ENCODE peak calls at places on chromosomes 7 and 10, in ten cellular contexts. U is esophagus muscularis mucosa, L is fibroblast of lung, C is lung, A is colonic mucosa, X is choroid plexus epithelial cell, N is upper lobe of right lung, Y is HFF-Myc, J is Panc1, D is epithelial cell of esophagus. V is an unnamed sample.

GRCh38 chr7:137772221-137772620 is 74.6 kb downstream of the DGKI start:
- DNase-seq in A (no peak), D (no peak), Y (no peak), X (peak; percentile 42), N (no peak), U (no peak), L (peak; percentile 61), C (no peak), J (peak; percentile 42), V (peak; percentile 23)

GRCh38 chr10:67971311-67971710 is 86.9 kb downstream of the SIRT1 start:
- DNase-seq in L (no peak), U (no peak), N (no peak), A (no peak), D (no peak), X (no peak), C (no peak), J (no peak), Y (no peak), V (no peak)

GRCh38 chr10:14660872-14661271 is 113.8 kb downstream of the FAM107B start:
- DNase-seq in Y (no peak), C (no peak), J (no peak), U (no peak), X (no peak), L (no peak), D (no peak), N (no peak), A (no peak), V (no peak)

GRCh38 chr7:151455690-151456089 is 15.7 kb upstream of the CRYGN start:
- DNase-seq in Y (no peak), C (no peak), J (no peak), X (no peak), L (no peak), N (no peak), U (no peak), A (peak; percentile 4), D (peak; percentile 24), V (no peak)

GRCh38 chr10:78867555-78867939 is 201.2 kb upstream of the ZMIZ1 start:
- DNase-seq in D (no peak), X (no peak), L (no peak), U (peak; percentile 70), J (no peak), N (no peak), C (peak; percentile 22), A (no peak), Y (no peak), V (no peak)

GRCh38 chr10:13681963-13682362 is 95.2 kb downstream of the PRPF18 start:
- DNase-seq in N (no peak), U (no peak), L (peak; percentile 47), X (peak; percentile 47), J (no peak), A (no peak), Y (no peak), D (no peak), C (no peak), V (no peak)

GRCh38 chr7:5697754-5698487 is 83.5 kb downstream of the RNF216 start:
- DNase-seq in N (no peak), X (no peak), U (no peak), Y (no peak), A (no peak), C (no peak), D (no peak), L (no peak), J (no peak), V (no peak)

GRCh38 chr10:120511165-120511564 is 54.1 kb downstream of the PLPP4 start:
- DNase-seq in C (no peak), A (no peak), N (no peak), U (peak; percentile 10), J (no peak), L (peak; percentile 94), X (peak; percentile 13), D (peak; percentile 88), Y (no peak), V (peak; percentile 84)

GRCh38 chr10:60819271-60819670 is 41.0 kb downstream of the CDK1 start:
- DNase-seq in D (no peak), U (no peak), X (no peak), N (no peak), C (no peak), Y (no peak), A (no peak), L (no peak), J (no peak), V (no peak)

GRCh38 chr10:60818134-60818770 is 40.0 kb downstream of the CDK1 start:
- DNase-seq in A (no peak), X (peak; percentile 24), J (no peak), Y (no peak), D (no peak), L (peak; percentile 91), C (no peak), U (no peak), N (no peak), V (peak; percentile 85)

GRCh38 chr10:60817135-60817805 is 39.0 kb downstream of the CDK1 start:
- DNase-seq in U (no peak), N (no peak), A (no peak), X (no peak), Y (no peak), D (no peak), C (no peak), L (peak; percentile 65), J (no peak), V (peak; percentile 29)

GRCh38 chr10:60821661-60822060 is 43.4 kb downstream of the CDK1 start:
- DNase-seq in D (no peak), C (no peak), A (no peak), N (no peak), Y (no peak), U (no peak), J (no peak), X (no peak), L (peak; percentile 34), V (no peak)

GRCh38 chr10:60820093-60820769 is 42.0 kb downstream of the CDK1 start:
- DNase-seq in A (no peak), J (no peak), N (no peak), Y (peak; percentile 83), L (peak; percentile 92), D (no peak), X (peak; percentile 65), U (no peak), C (no peak), V (peak; percentile 71)
- TF ChIP-seq CTCF in A (no peak), J (peak; percentile 62), N (peak; percentile 30), Y (peak; percentile 74), L (peak; percentile 37), D (no peak), X (peak; percentile 77), U (peak; percentile 38), C (no peak), V (peak; percentile 57)

GRCh38 chr7:157433628-157434027 is 96.8 kb downstream of the DNAJB6 start:
- DNase-seq in A (no peak), C (no peak), L (no peak), N (peak; percentile 17), D (no peak), X (no peak), J (no peak), U (no peak), Y (no peak), V (no peak)

GRCh38 chr7:157432957-157433576 is 96.3 kb downstream of the DNAJB6 start:
- DNase-seq in C (no peak), X (peak; percentile 54), N (peak; percentile 65), L (peak; percentile 20), D (peak; percentile 8), J (peak; percentile 28), U (no peak), Y (no peak), A (peak; percentile 32), V (peak; percentile 29)

GRCh38 chr7:157431173-157431950 is 94.6 kb downstream of the DNAJB6 start:
- DNase-seq in J (no peak), A (no peak), Y (no peak), D (no peak), L (no peak), X (no peak), C (no peak), U (no peak), N (peak; percentile 57), V (no peak)

GRCh38 chr7:157431951-157432540 is 95.2 kb downstream of the DNAJB6 start:
- DNase-seq in N (peak; percentile 56), A (no peak), X (no peak), D (no peak), J (no peak), C (no peak), L (no peak), U (no peak), Y (no peak), V (no peak)

GRCh38 chr7:157432541-157432956 is 95.7 kb downstream of the DNAJB6 start:
- DNase-seq in D (peak; percentile 65), Y (peak; percentile 66), U (no peak), C (no peak), N (peak; percentile 63), X (peak; percentile 83), A (peak; percentile 69), L (peak; percentile 79), J (peak; percentile 13), V (peak; percentile 39)
- H3K4me3 ChIP-seq in D (peak overlapping the region; percentile 1), Y (no peak overlapping the region), U (peak overlapping the region; percentile 1), C (no peak overlapping the region), N (peak overlapping the region; percentile 14), X (peak overlapping the region; percentile 22), A (peak overlapping the region; percentile 2), L (peak overlapping the region; percentile 54), J (peak overlapping the region; percentile 16), V (peak overlapping the region; percentile 1)

DNA sequence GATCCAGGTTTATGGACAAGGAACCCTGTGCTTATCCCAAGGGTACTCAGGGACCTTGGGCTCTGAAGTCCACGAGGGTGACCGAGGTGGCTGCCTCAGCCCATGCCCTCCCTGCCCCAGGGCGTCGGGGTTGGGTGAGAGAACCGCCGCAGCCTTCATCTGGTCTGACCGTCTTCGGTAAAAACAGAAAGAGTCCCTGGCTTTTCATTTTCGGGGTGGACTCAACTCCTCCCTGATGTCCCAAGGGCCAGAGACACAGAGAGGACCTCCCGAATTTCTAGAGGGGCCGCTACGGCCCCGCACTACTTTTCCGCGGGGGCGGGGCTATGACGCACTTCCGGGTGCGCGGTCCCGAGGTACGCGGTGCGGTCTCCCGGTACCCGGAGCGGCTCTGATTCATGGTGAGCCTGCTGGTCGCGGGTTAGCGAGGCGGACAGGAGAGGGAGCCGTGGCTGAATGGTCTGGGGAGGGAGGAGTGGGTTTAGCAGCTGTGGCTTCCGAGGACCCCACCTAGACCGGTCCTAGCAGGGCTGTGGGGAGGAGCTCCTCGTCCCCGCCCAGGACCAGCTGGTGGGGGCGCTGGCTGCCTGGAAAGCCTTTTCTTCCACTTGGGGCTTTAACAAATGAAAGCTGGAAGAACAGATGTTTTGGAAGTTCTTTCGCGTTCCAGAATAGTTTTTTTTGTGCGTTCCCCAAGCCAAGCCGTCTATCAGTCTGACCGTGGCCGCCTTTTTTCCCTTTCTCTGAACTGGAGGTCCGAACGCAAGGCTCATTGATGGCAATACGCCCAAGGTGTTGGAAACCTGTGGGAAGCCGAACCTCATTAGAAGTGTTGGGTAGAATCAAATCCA is at the start of gene ZSCAN21:
- DNase-seq in L (peak; percentile 83), U (peak; percentile 96), J (peak; percentile 69), X (peak; percentile 86), N (peak; percentile 93), C (peak; percentile 86), A (peak; percentile 84), Y (peak; percentile 42), D (peak; percentile 85), V (peak; percentile 83)
- TF ChIP-seq CTCF in L (no peak), U (no peak), J (peak; percentile 49), X (no peak), N (peak; percentile 24), C (peak; percentile 3), A (no peak), Y (no peak), D (peak; percentile 26), V (no peak)

DNA sequence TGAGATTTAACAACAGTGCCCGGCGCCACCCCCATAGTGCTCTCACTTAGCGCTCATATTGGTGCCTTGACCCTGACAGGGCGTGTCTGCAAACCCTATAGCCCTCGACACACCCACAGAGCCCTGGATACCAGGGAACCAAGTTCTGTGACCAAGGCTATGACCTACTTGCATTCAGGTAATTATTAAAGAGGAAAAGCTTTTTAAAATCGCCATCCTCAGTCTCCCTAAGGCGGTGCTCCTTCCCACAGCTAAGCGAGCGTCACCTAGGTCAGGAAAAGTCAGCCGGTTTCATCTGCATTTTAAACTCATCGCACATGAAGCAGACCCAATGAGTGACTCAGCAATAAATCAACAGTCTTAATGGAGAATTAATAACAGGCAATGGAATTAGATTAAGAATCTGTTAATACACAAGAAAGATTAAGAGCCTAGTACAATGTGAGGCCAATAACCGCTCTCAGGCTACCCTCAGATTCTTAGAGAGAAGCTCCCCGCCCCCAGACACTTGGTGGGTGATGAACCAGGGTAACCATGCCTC is 59.2 kb downstream of the HSPA12A start:
- DNase-seq in D (no peak), X (no peak), L (no peak), U (no peak), Y (no peak), J (no peak), C (no peak), N (peak; percentile 43), A (no peak), V (no peak)
- H3K4me3 ChIP-seq in D (no peak overlapping the region), X (no peak overlapping the region), L (no peak overlapping the region), U (no peak overlapping the region), Y (no peak overlapping the region), J (no peak overlapping the region), C (no peak overlapping the region), N (no peak overlapping the region), A (no peak overlapping the region), V (no peak overlapping the region)